ENCODE peak calls at places on chromosomes 13 and 19, in nine cellular contexts. R is neural progenitor cell; N is neural crest cell; Y is HFFc6; G is CD4-positive, alpha-beta T cell; E is HFF-Myc; L is dorsolateral prefrontal cortex; J is WTC11; C is AG09319. W is an unnamed sample.

GRCh38 chr13:100497394-100497793 is 91.2 kb downstream of the GGACT start:
- DNase-seq in R (no peak), N (no peak), Y (peak; percentile 12), G (no peak), E (no peak), L (no peak), J (no peak), C (no peak), W (peak; percentile 68)

GRCh38 chr19:2032296-2032941 is 16.9 kb upstream of the BTBD2 start:
- DNase-seq in R (peak; percentile 31), N (no peak), Y (peak; percentile 65), G (no peak), E (peak; percentile 59), L (peak; percentile 97), J (no peak), C (peak; percentile 69), W (peak; percentile 77)

GRCh38 chr13:29547135-29547534 is 48.4 kb downstream of the SLC7A1 start:
- DNase-seq in R (no peak), N (no peak), Y (no peak), G (no peak), E (no peak), L (no peak), J (no peak), C (no peak), W (peak; percentile 66)

GRCh38 chr19:17121736-17122293 is 46.2 kb downstream of the MYO9B start:
- DNase-seq in R (no peak), N (no peak), Y (no peak), G (no peak), E (no peak), L (no peak), J (no peak), C (peak; percentile 40), W (peak; percentile 97)

GRCh38 chr19:53132231-53132991 is at the start of gene ZNF415:
- DNase-seq in R (peak; percentile 96), N (peak; percentile 88), Y (peak; percentile 35), G (peak; percentile 10), E (peak; percentile 10), L (peak; percentile 84), J (peak; percentile 91), C (peak; percentile 14), W (peak; percentile 47)

GRCh38 chr13:47396915-47397314 is 500.1 kb upstream of the HTR2A start:
- DNase-seq in R (peak; percentile 3), N (no peak), Y (no peak), G (no peak), E (no peak), L (no peak), J (peak; percentile 12), C (no peak), W (no peak)

GRCh38 chr13:51287758-51288157 is 51.7 kb upstream of the SERPINE3 start:
- DNase-seq in R (no peak), N (no peak), Y (no peak), G (no peak), E (no peak), L (no peak), J (no peak), C (no peak), W (no peak)

GRCh38 chr13:76992548-76993001 is 694 bp downstream of the CLN5 start:
- DNase-seq in R (peak; percentile 60), N (no peak), Y (peak; percentile 34), G (peak; percentile 5), E (no peak), L (no peak), J (peak; percentile 29), C (no peak), W (peak; percentile 37)

GRCh38 chr19:3801412-3802096 is 15.4 kb upstream of the MATK start:
- DNase-seq in R (peak; percentile 72), N (no peak), Y (no peak), G (peak; percentile 32), E (no peak), L (peak; percentile 32), J (peak; percentile 74), C (no peak), W (peak; percentile 2)

GRCh38 chr13:94703271-94703670 is 9.1 kb downstream of the SOX21 start:
- DNase-seq in R (no peak), N (no peak), Y (no peak), G (no peak), E (no peak), L (no peak), J (peak; percentile 47), C (no peak), W (no peak)

GRCh38 chr13:35891486-35891885 is 239.7 kb downstream of the DCLK1 start:
- DNase-seq in R (no peak), N (no peak), Y (no peak), G (no peak), E (no peak), L (no peak), J (no peak), C (no peak), W (no peak)

GRCh38 chr13:34201050-34201913 is 383.3 kb downstream of the RFC3 start:
- DNase-seq in R (no peak), N (no peak), Y (peak; percentile 74), G (no peak), E (no peak), L (no peak), J (no peak), C (peak; percentile 5), W (peak; percentile 88)

GRCh38 chr19:33740811-33741396 is 55.8 kb upstream of the KCTD15 start:
- DNase-seq in R (peak; percentile 90), N (peak; percentile 70), Y (no peak), G (no peak), E (peak; percentile 17), L (no peak), J (peak; percentile 81), C (no peak), W (peak; percentile 39)

GRCh38 chr19:38492147-38492813 is 58.8 kb downstream of the RYR1 start:
- DNase-seq in R (no peak), N (no peak), Y (no peak), G (no peak), E (no peak), L (no peak), J (no peak), C (no peak), W (no peak)

GRCh38 chr19:50266041-50266440 is 62.6 kb downstream of the MYH14 start:
- DNase-seq in R (no peak), N (no peak), Y (no peak), G (no peak), E (no peak), L (no peak), J (no peak), C (no peak), W (no peak)

GRCh38 chr19:50266896-50267295 is 62.3 kb downstream of the KCNC3 start:
- DNase-seq in R (peak; percentile 53), N (no peak), Y (no peak), G (no peak), E (no peak), L (no peak), J (peak; percentile 96), C (no peak), W (no peak)

GRCh38 chr19:50269653-50270052 is 59.5 kb downstream of the KCNC3 start:
- DNase-seq in R (no peak), N (no peak), Y (no peak), G (no peak), E (no peak), L (no peak), J (no peak), C (no peak), W (no peak)

GRCh38 chr19:50268501-50268900 is 60.7 kb downstream of the KCNC3 start:
- DNase-seq in R (no peak), N (no peak), Y (no peak), G (no peak), E (no peak), L (no peak), J (no peak), C (no peak), W (no peak)

GRCh38 chr19:50268046-50268445 is 61.1 kb downstream of the KCNC3 start:
- DNase-seq in R (no peak), N (no peak), Y (no peak), G (no peak), E (no peak), L (no peak), J (no peak), C (no peak), W (no peak)
- TF ChIP-seq CTCF in R (no peak), N (no peak), Y (no peak), G (no peak), E (no peak), L (no peak), J (no peak), C (no peak), W (no peak)

GRCh38 chr19:40584007-40584406 is 7.3 kb downstream of the SHKBP1 start:
- DNase-seq in R (no peak), N (no peak), Y (no peak), G (no peak), E (no peak), L (no peak), J (no peak), C (no peak), W (no peak)
- TF ChIP-seq CTCF in R (peak; percentile 38), N (peak; percentile 48), Y (peak; percentile 67), G (no peak), E (peak; percentile 36), L (no peak), J (no peak), C (no peak), W (peak; percentile 30)

DNA sequence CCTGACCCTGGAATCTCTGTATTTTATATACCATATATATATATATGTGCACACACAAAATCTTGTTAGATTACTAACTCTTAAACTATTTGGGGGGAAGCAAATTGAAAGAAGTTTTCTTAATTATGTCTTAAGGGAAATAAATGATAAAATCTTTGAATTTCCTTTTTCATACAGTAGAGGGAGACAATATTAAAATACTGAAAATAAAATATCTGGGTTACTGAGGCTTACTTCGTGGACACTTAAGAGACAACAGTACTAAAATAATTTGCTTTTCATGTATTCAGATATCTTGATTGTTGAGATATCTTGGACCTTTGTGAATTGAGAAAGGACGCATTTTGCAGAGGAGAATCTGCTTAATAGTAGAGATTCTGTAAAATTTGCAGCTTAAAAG is 17.0 kb downstream of the SUGT1 start:
- DNase-seq in R (no peak), N (no peak), Y (no peak), G (no peak), E (no peak), L (no peak), J (no peak), C (no peak), W (no peak)
- TF ChIP-seq CTCF in R (no peak), N (no peak), Y (peak; percentile 56), G (no peak), E (no peak), L (no peak), J (no peak), C (no peak), W (no peak)

GRCh38 chr13:64534302-64534701 is 2695.8 kb downstream of the PCDH9 start:
- DNase-seq in R (no peak), N (no peak), Y (no peak), G (no peak), E (no peak), L (no peak), J (no peak), C (no peak), W (no peak)

GRCh38 chr13:64527561-64527960 is 2702.6 kb downstream of the PCDH9 start:
- DNase-seq in R (no peak), N (no peak), Y (no peak), G (no peak), E (no peak), L (no peak), J (no peak), C (no peak), W (no peak)

GRCh38 chr13:64525687-64526086 is 2704.4 kb downstream of the PCDH9 start:
- DNase-seq in R (no peak), N (no peak), Y (no peak), G (no peak), E (no peak), L (no peak), J (no peak), C (no peak), W (no peak)

GRCh38 chr13:64531400-64531799 is 2698.7 kb downstream of the PCDH9 start:
- DNase-seq in R (no peak), N (no peak), Y (no peak), G (no peak), E (no peak), L (no peak), J (no peak), C (no peak), W (no peak)

GRCh38 chr13:64529874-64530485 is 2700.2 kb downstream of the PCDH9 start:
- DNase-seq in R (peak; percentile 20), N (no peak), Y (no peak), G (no peak), E (no peak), L (no peak), J (peak; percentile 36), C (no peak), W (peak; percentile 28)
- TF ChIP-seq CTCF in R (peak; percentile 71), N (peak; percentile 65), Y (peak; percentile 82), G (peak; percentile 42), E (peak; percentile 60), L (peak; percentile 59), J (peak; percentile 48), C (peak; percentile 51), W (peak; percentile 62)